ENCODE peak calls at places on chromosomes 6 and 20, in five cellular contexts. B is endothelial cell of umbilical vein, D is Panc1, U is SK-N-SH, N is GM12891. V is an unnamed sample.

GRCh38 chr20:63045991-63046390 is 39.2 kb upstream of the BHLHE23 start:
- DNase-seq in U (no peak), N (no peak), D (no peak), B (no peak), V (no peak)

GRCh38 chr6:159174263-159174974 is 5.2 kb downstream of the FNDC1 start:
- DNase-seq in U (peak), N (peak), B (peak), D (peak), V (no peak)

GRCh38 chr6:50952092-50952932 is 133.6 kb downstream of the TFAP2B start:
- DNase-seq in N (no peak), B (no peak), D (no peak), U (no peak), V (no peak)

GRCh38 chr6:101396552-101397173 is 3.2 kb downstream of the GRIK2 start:
- DNase-seq in D (no peak), B (peak), N (no peak), U (no peak), V (no peak)

GRCh38 chr20:45095753-45096371 is 5.1 kb downstream of the KCNS1 start:
- DNase-seq in N (no peak), U (peak), B (peak), D (peak), V (no peak)

GRCh38 chr6:3943373-3943772 is 94.2 kb downstream of the FAM50B start:
- DNase-seq in D (no peak), N (no peak), B (peak), U (no peak), V (no peak)

GRCh38 chr6:34556031-34556471 is at the start of gene SPDEF:
- DNase-seq in U (no peak), D (no peak), B (no peak), N (no peak), V (no peak)

GRCh38 chr6:148054219-148054618 is 288.4 kb upstream of the SASH1 start:
- DNase-seq in B (no peak), U (no peak), N (no peak), D (no peak), V (no peak)

GRCh38 chr20:43032459-43032858 is 157.2 kb downstream of the PTPRT start:
- DNase-seq in D (no peak), U (no peak), B (no peak), N (no peak), V (no peak)

GRCh38 chr6:19723533-19723932 is 113.6 kb upstream of the ID4 start:
- DNase-seq in N (no peak), B (no peak), U (no peak), D (no peak), V (no peak)
- TF ChIP-seq POLR2AphosphoS5 in N (no peak), B (no peak), U (no peak), D (no peak), V (no peak)

DNA sequence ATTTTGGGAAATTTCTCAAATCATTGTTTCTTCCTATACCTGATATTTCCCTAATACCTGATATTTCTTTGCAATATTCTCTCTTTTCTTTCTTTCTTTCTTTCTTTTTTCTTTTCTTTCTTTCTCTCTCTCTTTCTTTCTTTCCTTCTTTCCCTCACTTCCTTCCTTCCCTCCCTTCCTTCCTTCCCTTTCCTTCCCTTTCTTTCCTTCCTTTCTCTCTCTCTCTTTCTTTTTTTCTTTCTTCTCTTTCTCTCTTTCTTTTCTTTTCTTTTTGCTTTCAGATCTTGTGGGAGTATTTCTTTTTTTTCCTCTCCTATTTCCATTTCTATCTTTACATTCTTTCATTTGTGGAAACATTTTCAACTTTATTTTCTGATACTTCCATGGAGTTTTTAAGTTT is 76.1 kb upstream of the ANKEF1 start:
- DNase-seq in D (no peak), N (no peak), B (no peak), U (no peak), V (no peak)
- TF ChIP-seq POLR2AphosphoS5 in D (no peak), N (no peak), B (no peak), U (no peak), V (no peak)

DNA sequence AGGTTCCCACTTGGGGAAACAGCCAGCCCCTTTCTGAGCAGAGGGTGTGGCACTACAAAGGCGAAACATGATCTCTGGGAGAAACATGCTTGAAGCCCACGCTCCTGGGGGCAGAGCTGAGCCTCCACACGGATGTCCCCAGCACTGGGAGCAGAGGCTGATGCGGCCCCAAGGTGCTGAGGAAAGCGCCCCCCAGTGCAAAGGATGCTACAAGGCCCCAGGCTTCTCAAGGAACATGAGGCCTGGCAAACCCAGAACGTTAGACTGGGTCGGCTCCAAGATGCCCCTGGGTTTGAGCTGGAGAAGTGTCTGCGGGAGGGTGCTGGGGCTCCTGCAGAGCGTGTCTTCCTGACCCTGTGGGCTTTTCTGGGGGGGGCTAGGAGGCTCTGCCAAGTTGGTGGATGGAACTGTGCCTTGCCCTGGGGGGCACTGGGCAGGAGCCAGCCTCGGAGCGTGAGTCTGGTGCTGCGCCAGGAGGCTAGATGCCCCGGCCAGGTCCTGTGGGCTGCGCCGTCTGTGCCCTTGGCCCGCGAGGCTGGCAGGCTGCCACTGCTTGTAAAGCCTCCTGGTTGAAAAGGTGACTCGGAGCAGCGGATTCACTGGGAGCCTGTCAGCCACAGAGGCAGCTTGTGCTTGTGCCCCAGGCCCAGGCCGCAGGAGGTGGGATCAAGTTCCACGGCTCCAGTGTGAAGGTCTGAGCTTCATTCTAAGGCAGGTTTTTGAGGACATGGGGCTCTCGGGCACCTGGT is 8.1 kb downstream of the SYNJ2 start:
- DNase-seq in N (no peak), U (peak), B (peak), D (no peak), V (no peak)
- TF ChIP-seq POLR2AphosphoS5 in N (no peak), U (no peak), B (no peak), D (peak), V (no peak)

DNA sequence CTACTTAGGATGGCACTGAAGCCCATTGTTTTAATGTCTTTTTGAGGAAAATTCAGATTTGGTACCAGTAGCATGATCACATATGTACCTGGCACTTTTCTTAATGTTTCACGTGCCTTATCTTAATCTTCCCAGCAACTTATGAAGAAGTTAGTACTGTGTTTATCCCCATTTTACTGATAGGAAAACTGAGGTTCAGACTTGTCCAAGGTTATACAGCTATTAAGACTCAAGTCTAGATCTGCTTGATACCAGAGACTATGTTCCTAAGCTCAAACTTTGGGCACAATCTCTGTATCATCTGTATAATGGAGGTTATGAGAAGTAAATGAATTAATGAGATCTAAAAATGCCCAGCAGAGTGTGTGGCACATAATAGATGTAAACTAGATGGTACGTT is 179.7 kb upstream of the SUPT3H start:
- DNase-seq in N (no peak), U (no peak), B (no peak), D (no peak), V (no peak)
- TF ChIP-seq POLR2AphosphoS5 in N (no peak), U (no peak), B (no peak), D (no peak), V (no peak)

GRCh38 chr6:113695506-113695905 is 161.6 kb upstream of the MARCKS start:
- DNase-seq in D (no peak), N (no peak), U (no peak), B (no peak), V (no peak)

GRCh38 chr6:113694278-113695077 is 162.7 kb upstream of the MARCKS start:
- DNase-seq in B (peak), U (no peak), D (peak), N (no peak), V (no peak)

GRCh38 chr6:113696960-113697359 is 160.2 kb upstream of the MARCKS start:
- DNase-seq in U (no peak), B (no peak), D (no peak), N (no peak), V (no peak)

GRCh38 chr6:113690957-113691656 is 166.0 kb upstream of the MARCKS start:
- DNase-seq in D (no peak), N (no peak), B (no peak), U (no peak), V (no peak)

GRCh38 chr6:113693866-113694265 is 163.3 kb upstream of the MARCKS start:
- DNase-seq in B (no peak), D (no peak), U (no peak), N (no peak), V (no peak)
- TF ChIP-seq POLR2AphosphoS5 in B (no peak), D (no peak), U (no peak), N (no peak), V (no peak)